ENCODE peak calls at places on chromosomes 1 and 21, in five cellular contexts. R, L, C, I and Z are unnamed samples.

GRCh38 chr1:214506972-214507431 is 44.4 kb downstream of the PTPN14 start:
- DNase-seq in R (peak), L (no peak), I (no peak), C (no peak), Z (peak)

GRCh38 chr1:154730986-154731489 is 123.1 kb upstream of the ADAR start:
- DNase-seq in C (no peak), L (no peak), I (peak), R (no peak), Z (no peak)

GRCh38 chr1:149884433-149885363 is 14.7 kb upstream of the BOLA1 start:
- DNase-seq in R (peak), I (peak), L (no peak), C (no peak), Z (no peak)

GRCh38 chr1:27275686-27276085 is 41.3 kb downstream of the WDTC1 start:
- DNase-seq in R (no peak), L (no peak), C (no peak), I (peak), Z (no peak)

GRCh38 chr1:111729271-111729921 is 9.8 kb downstream of the INKA2 start:
- DNase-seq in I (no peak), R (no peak), C (no peak), L (no peak), Z (peak)

GRCh38 chr1:207063014-207063413 is 9.9 kb downstream of the PFKFB2 start:
- DNase-seq in C (no peak), I (no peak), L (no peak), R (no peak), Z (no peak)

GRCh38 chr1:19831441-19831840 is 16.4 kb upstream of the RNF186 start:
- DNase-seq in C (no peak), L (no peak), I (no peak), R (no peak), Z (no peak)

GRCh38 chr1:78165816-78166215 is 120.0 kb downstream of the GIPC2 start:
- DNase-seq in I (no peak), L (no peak), C (no peak), R (no peak), Z (no peak)

GRCh38 chr1:17108360-17108759 is 10.9 kb downstream of the PADI2 start:
- DNase-seq in C (no peak), I (no peak), R (no peak), L (no peak), Z (no peak)

GRCh38 chr1:172686143-172686542 is 27.2 kb downstream of the FASLG start:
- DNase-seq in L (no peak), C (no peak), R (no peak), I (no peak), Z (no peak)

GRCh38 chr1:72366473-72366872 is 84.1 kb upstream of the NEGR1 start:
- DNase-seq in C (no peak), I (peak), L (no peak), R (peak), Z (no peak)

GRCh38 chr1:237318748-237319147 is 276.8 kb downstream of the RYR2 start:
- DNase-seq in C (no peak), R (no peak), I (no peak), L (no peak), Z (no peak)

GRCh38 chr1:57674803-57675202 is 250.9 kb upstream of the DAB1 start:
- DNase-seq in I (peak), C (no peak), L (no peak), R (no peak), Z (no peak)

GRCh38 chr1:43300661-43301094 is at the start of gene TIE1:
- DNase-seq in C (no peak), L (no peak), I (no peak), R (no peak), Z (no peak)

GRCh38 chr1:6098303-6099215 is 52.9 kb downstream of the KCNAB2 start:
- DNase-seq in C (no peak), L (no peak), R (no peak), I (peak), Z (no peak)

GRCh38 chr1:10105484-10105883 is 72.7 kb downstream of the UBE4B start:
- DNase-seq in C (no peak), L (no peak), I (no peak), R (no peak), Z (no peak)

GRCh38 chr1:8660455-8660854 is 157.0 kb downstream of the RERE start:
- DNase-seq in R (no peak), L (no peak), I (peak), C (no peak), Z (no peak)

GRCh38 chr1:177023710-177024109 is 140.8 kb downstream of the ASTN1 start:
- DNase-seq in L (no peak), I (no peak), C (no peak), R (no peak), Z (no peak)

GRCh38 chr1:193368302-193368701 is 181.9 kb upstream of the B3GALT2 start:
- DNase-seq in L (no peak), R (no peak), I (no peak), C (no peak), Z (no peak)

GRCh38 chr1:12339861-12340557 is 110.2 kb downstream of the VPS13D start:
- DNase-seq in C (no peak), R (no peak), I (no peak), L (no peak), Z (no peak)

GRCh38 chr21:41576010-41576615 is 68.2 kb upstream of the TMPRSS2 start:
- DNase-seq in R (no peak), L (no peak), C (no peak), I (no peak), Z (no peak)

GRCh38 chr1:211928993-211929637 is 98.6 kb upstream of the LPGAT1 start:
- DNase-seq in C (peak), L (no peak), R (peak), I (peak), Z (no peak)

GRCh38 chr1:35554261-35555211 is 2.7 kb downstream of the KIAA0319L start:
- DNase-seq in R (no peak), C (peak), L (no peak), I (no peak), Z (no peak)

GRCh38 chr1:156233421-156234127 is 8.4 kb upstream of the BGLAP start:
- DNase-seq in L (no peak), I (peak), R (no peak), C (no peak), Z (no peak)

GRCh38 chr1:212179394-212180076 is 105.7 kb upstream of the PPP2R5A start:
- DNase-seq in C (no peak), R (no peak), L (no peak), I (peak), Z (no peak)

GRCh38 chr21:36385909-36386642 is 884 bp downstream of the CHAF1B start:
- DNase-seq in R (no peak), I (peak), L (no peak), C (no peak), Z (no peak)

GRCh38 chr1:165228676-165229075 is 127.8 kb downstream of the LMX1A start:
- DNase-seq in I (no peak), R (no peak), C (no peak), L (no peak), Z (no peak)

GRCh38 chr1:212359794-212360479 is 54.7 kb downstream of the PACC1 start:
- DNase-seq in C (no peak), I (no peak), R (no peak), L (no peak), Z (no peak)

GRCh38 chr1:17661546-17662157 is 93.5 kb upstream of the ACTL8 start:
- DNase-seq in I (peak), R (peak), L (peak), C (peak), Z (peak)

GRCh38 chr1:201535046-201535777 is 3.7 kb upstream of the NAV1 start:
- DNase-seq in C (no peak), R (no peak), L (no peak), I (peak), Z (no peak)

GRCh38 chr21:38994014-38994413 is 188.3 kb downstream of the ETS2 start:
- DNase-seq in L (no peak), R (no peak), I (no peak), C (no peak), Z (no peak)

GRCh38 chr1:33181038-33181861 is 593 bp downstream of the TRIM62 start:
- DNase-seq in C (no peak), L (peak), R (peak), I (peak), Z (peak)

GRCh38 chr1:46532095-46532494 is 19.4 kb downstream of the KNCN start:
- DNase-seq in C (no peak), I (no peak), R (no peak), L (no peak), Z (no peak)

GRCh38 chr1:46532498-46533178 is 18.8 kb downstream of the KNCN start:
- DNase-seq in C (no peak), I (peak), L (peak), R (peak), Z (peak)

GRCh38 chr1:46530311-46530710 is 21.1 kb downstream of the KNCN start:
- DNase-seq in I (no peak), L (no peak), R (no peak), C (no peak), Z (no peak)

GRCh38 chr1:46529031-46529630 is 22.3 kb downstream of the KNCN start:
- DNase-seq in C (no peak), I (no peak), L (no peak), R (no peak), Z (no peak)

GRCh38 chr1:46530791-46531409 is 20.5 kb downstream of the KNCN start:
- DNase-seq in I (no peak), L (no peak), C (no peak), R (peak), Z (peak)
- TF ChIP-seq CTCF in I (peak), L (no peak), C (no peak), R (peak), Z (peak)

DNA sequence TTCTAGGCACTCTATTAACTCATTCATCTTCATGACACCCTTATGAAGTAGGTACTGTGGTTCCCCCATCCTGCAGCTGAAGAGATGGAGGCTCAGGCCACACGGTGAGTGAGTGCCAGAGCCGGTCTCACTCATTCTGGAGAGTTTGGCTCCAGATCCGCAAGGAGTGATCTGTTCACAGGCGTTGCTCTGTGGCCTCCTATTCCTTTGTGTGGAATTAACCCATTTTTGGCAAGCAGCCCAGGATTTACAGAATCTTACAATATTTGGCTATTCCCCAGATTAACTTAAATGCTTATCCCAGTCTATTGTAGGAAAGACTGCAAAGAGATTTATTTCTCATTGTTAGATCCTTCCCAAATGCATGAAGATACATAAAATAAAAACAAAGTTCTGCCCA is 29.6 kb downstream of the KIAA0040 start:
- DNase-seq in R (no peak), I (no peak), C (no peak), L (no peak), Z (no peak)
- TF ChIP-seq CTCF in R (no peak), I (no peak), C (no peak), L (no peak), Z (no peak)

DNA sequence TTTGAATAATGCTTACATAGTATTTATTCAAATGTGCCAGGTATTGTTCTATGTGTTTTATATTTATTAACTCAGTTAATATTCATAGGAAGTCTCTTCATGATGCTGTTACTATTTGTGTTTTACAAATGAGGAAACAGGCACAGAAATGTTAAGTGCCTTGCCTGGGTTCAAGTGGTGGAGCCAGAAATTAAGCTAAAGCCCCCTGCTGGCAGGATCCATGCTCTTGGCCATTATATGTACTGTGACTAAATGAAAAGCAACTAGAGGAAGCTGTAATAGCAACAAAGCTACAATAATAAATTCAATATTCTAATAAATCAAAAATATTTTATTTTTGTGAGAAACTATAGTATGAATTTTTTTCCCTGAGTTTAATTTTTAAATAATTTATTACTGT is 30.0 kb downstream of the IARS2 start:
- DNase-seq in L (no peak), I (no peak), C (no peak), R (peak), Z (no peak)
- TF ChIP-seq CTCF in L (no peak), I (no peak), C (no peak), R (peak), Z (peak)

GRCh38 chr1:23367791-23368561 is 1.7 kb downstream of the ZNF436 start:
- DNase-seq in C (peak), R (peak), L (peak), I (peak), Z (peak)
- TF ChIP-seq CTCF in C (no peak), R (no peak), L (no peak), I (peak), Z (no peak)

DNA sequence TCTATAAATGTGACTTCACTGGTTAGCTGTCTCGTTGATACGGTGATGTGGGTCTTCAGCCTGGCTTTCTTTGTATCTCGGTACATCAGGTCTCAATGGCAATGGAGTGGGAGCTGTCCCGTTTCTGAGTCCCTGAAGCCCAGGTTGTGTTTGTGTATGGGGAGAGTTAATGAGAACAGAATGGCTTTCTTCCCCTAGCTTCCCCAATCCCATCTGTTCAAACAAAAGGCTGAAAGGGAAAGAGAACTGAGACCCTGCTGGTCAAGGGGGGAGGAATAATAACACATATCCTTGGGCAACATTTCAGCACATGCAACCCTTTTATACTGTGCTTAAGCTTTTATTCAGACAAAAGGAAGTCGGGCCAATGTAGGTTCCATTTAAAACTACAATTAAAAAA is 28.4 kb upstream of the CASQ2 start:
- DNase-seq in L (no peak), I (no peak), R (no peak), C (no peak), Z (no peak)
- TF ChIP-seq CTCF in L (no peak), I (no peak), R (no peak), C (no peak), Z (no peak)

GRCh38 chr1:2961081-2961480 is 60.2 kb upstream of the ACTRT2 start:
- DNase-seq in R (no peak), L (no peak), C (no peak), I (no peak), Z (no peak)

GRCh38 chr1:2962946-2963345 is 58.3 kb upstream of the ACTRT2 start:
- DNase-seq in R (no peak), L (no peak), I (no peak), C (no peak), Z (no peak)

GRCh38 chr1:2961661-2962060 is 59.6 kb upstream of the ACTRT2 start:
- DNase-seq in I (no peak), C (no peak), R (no peak), L (no peak), Z (no peak)

GRCh38 chr1:2962541-2962940 is 58.7 kb upstream of the ACTRT2 start:
- DNase-seq in I (no peak), R (no peak), L (no peak), C (no peak), Z (no peak)

DNA sequence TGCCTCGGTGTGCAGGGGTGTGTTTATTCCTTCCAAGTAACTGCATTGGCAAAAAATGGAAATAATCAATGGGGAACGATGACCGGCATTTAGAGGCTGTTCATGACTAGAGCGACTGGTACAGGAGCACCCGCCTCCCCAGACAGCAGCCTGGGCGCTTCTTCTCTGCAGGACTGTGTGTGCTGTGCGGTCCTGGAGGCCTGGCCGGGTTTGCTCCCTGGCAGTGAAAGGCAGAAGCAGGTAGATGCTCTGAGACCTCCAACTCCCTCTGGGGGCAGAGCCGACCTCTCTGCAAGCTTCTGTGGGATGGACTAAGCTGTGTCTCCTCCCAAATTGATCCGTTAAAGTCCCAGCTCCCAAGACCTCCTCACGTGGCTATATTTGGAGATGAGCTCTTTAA is 59.2 kb upstream of the ACTRT2 start:
- DNase-seq in C (no peak), L (no peak), R (no peak), I (no peak), Z (no peak)
- TF ChIP-seq CTCF in C (no peak), L (no peak), R (no peak), I (no peak), Z (no peak)